ENCODE peak calls at places on chromosomes 5 and 9, in five cellular contexts. T is neural crest cell, O is GM03348, K is uterus, P is NCI-H345. H is an unnamed sample.

GRCh38 chr5:75717082-75717922 is at the start of gene POC5:
- DNase-seq in O (peak; percentile 98), T (peak; percentile 96), K (peak; percentile 99), P (peak; percentile 97), H (peak; percentile 92)

GRCh38 chr5:146451411-146451810 is 4.3 kb downstream of the TCERG1 start:
- DNase-seq in O (no peak), T (no peak), P (no peak), K (no peak), H (no peak)

GRCh38 chr9:125484632-125485282 is 222.3 kb downstream of the MAPKAP1 start:
- DNase-seq in O (peak; percentile 87), T (no peak), P (no peak), K (peak; percentile 68), H (peak; percentile 51)

GRCh38 chr9:35812025-35812602 is at the start of gene SPAG8:
- DNase-seq in P (peak; percentile 98), K (peak; percentile 92), T (peak; percentile 77), O (peak; percentile 95), H (peak; percentile 94)

GRCh38 chr9:86097510-86098224 is 1.7 kb downstream of the GOLM1 start:
- DNase-seq in P (peak; percentile 24), T (no peak), O (no peak), K (no peak), H (no peak)

GRCh38 chr9:71725590-71726338 is 42.5 kb downstream of the CEMIP2 start:
- DNase-seq in T (no peak), O (no peak), P (no peak), K (no peak), H (peak; percentile 12)

GRCh38 chr9:119986205-119986604 is 593.8 kb downstream of the CDK5RAP2 start:
- DNase-seq in T (no peak), O (no peak), K (no peak), P (peak; percentile 30), H (no peak)

GRCh38 chr5:4374866-4375265 is 765.3 kb upstream of the ADAMTS16 start:
- DNase-seq in T (no peak), P (no peak), O (no peak), K (no peak), H (no peak)

GRCh38 chr5:67364381-67364970 is 167.9 kb upstream of the CD180 start:
- DNase-seq in O (no peak), P (no peak), K (no peak), T (no peak), H (no peak)

GRCh38 chr9:530681-531080 is 310.8 kb upstream of the DMRT1 start:
- DNase-seq in K (no peak), T (no peak), P (no peak), O (no peak), H (peak; percentile 18)

GRCh38 chr5:14250094-14250777 is 107.1 kb downstream of the TRIO start:
- DNase-seq in O (peak; percentile 77), T (peak; percentile 40), P (peak; percentile 76), K (peak; percentile 79), H (peak; percentile 78)

GRCh38 chr5:113581388-113581787 is 67.9 kb downstream of the YTHDC2 start:
- DNase-seq in K (no peak), O (no peak), T (no peak), P (no peak), H (no peak)

GRCh38 chr9:114228034-114228808 is 72.9 kb downstream of the COL27A1 start:
- DNase-seq in T (peak; percentile 28), P (no peak), O (no peak), K (no peak), H (no peak)

H was measured in kidney glomerular epithelial cell.